ENCODE peak calls at places on chromosomes 12 and 14, in six cellular contexts. Q, P, C, W, F and M are unnamed samples.

GRCh38 chr14:64663174-64663573 is 41.0 kb upstream of the PLEKHG3 start:
- DNase-seq in Q (no peak), P (no peak), C (no peak), W (no peak), F (no peak), M (no peak)

GRCh38 chr12:57844725-57845477 is 1.6 kb downstream of the CTDSP2 start:
- DNase-seq in Q (peak; percentile 30), P (peak; percentile 90), C (peak; percentile 57), W (peak; percentile 96), F (peak; percentile 69), M (no peak)

GRCh38 chr12:67674417-67674816 is 25.9 kb downstream of the DYRK2 start:
- DNase-seq in Q (no peak), P (no peak), C (no peak), W (no peak), F (no peak), M (no peak)

GRCh38 chr12:93325855-93326254 is 51.9 kb upstream of the NUDT4 start:
- DNase-seq in Q (no peak), P (peak; percentile 17), C (no peak), W (peak; percentile 59), F (no peak), M (no peak)

GRCh38 chr14:68392393-68393085 is 400.3 kb downstream of the ZFP36L1 start:
- DNase-seq in Q (no peak), P (peak; percentile 35), C (no peak), W (peak; percentile 60), F (peak; percentile 46), M (no peak)

GRCh38 chr14:66087231-66087630 is 398.9 kb upstream of the CCDC196 start:
- DNase-seq in Q (no peak), P (peak; percentile 38), C (no peak), W (no peak), F (no peak), M (no peak)

GRCh38 chr12:57171668-57172067 is 24.2 kb upstream of the LRP1-AS start:
- DNase-seq in Q (no peak), P (peak; percentile 47), C (peak; percentile 42), W (peak; percentile 93), F (no peak), M (no peak)

GRCh38 chr14:96053600-96054381 is 14.6 kb downstream of the C14orf132 start:
- DNase-seq in Q (no peak), P (peak; percentile 91), C (peak; percentile 87), W (peak; percentile 97), F (no peak), M (no peak)

GRCh38 chr12:117518594-117519270 is 157.3 kb upstream of the NOS1 start:
- DNase-seq in Q (no peak), P (no peak), C (no peak), W (no peak), F (peak; percentile 57), M (no peak)

GRCh38 chr14:76976623-76977005 is 51.9 kb downstream of the IRF2BPL start:
- DNase-seq in Q (no peak), P (no peak), C (no peak), W (no peak), F (no peak), M (no peak)

GRCh38 chr14:90871605-90872233 is 55.5 kb upstream of the TTC7B start:
- DNase-seq in Q (no peak), P (peak; percentile 53), C (no peak), W (peak; percentile 49), F (no peak), M (no peak)

GRCh38 chr12:76470028-76470939 is 89.3 kb downstream of the OSBPL8 start:
- DNase-seq in Q (peak; percentile 45), P (peak; percentile 85), C (peak; percentile 51), W (peak; percentile 87), F (no peak), M (no peak)

GRCh38 chr14:22657861-22658260 is 13.7 kb upstream of the OR6J1 start:
- DNase-seq in Q (peak; percentile 8), P (peak; percentile 82), C (no peak), W (peak; percentile 78), F (no peak), M (peak; percentile 26)

GRCh38 chr14:102949062-102949800 is 26.8 kb downstream of the AMN start:
- DNase-seq in Q (no peak), P (no peak), C (no peak), W (no peak), F (no peak), M (peak; percentile 59)

GRCh38 chr12:57539134-57539768 is 7.7 kb downstream of the DCTN2 start:
- DNase-seq in Q (no peak), P (no peak), C (no peak), W (no peak), F (no peak), M (no peak)

GRCh38 chr12:58204086-58204485 is 262.7 kb downstream of the ATP23 start:
- DNase-seq in Q (no peak), P (peak; percentile 59), C (no peak), W (no peak), F (no peak), M (no peak)

GRCh38 chr14:49306152-49306751 is 279.9 kb downstream of the RPS29 start:
- DNase-seq in Q (peak; percentile 44), P (peak; percentile 20), C (no peak), W (peak; percentile 33), F (no peak), M (peak; percentile 19)

GRCh38 chr12:120037851-120038250 is 48.8 kb downstream of the BICDL1 start:
- DNase-seq in Q (no peak), P (no peak), C (no peak), W (no peak), F (no peak), M (no peak)

GRCh38 chr14:75379246-75379929 is 48.4 kb upstream of the JDP2 start:
- DNase-seq in Q (no peak), P (no peak), C (no peak), W (no peak), F (no peak), M (no peak)

GRCh38 chr12:18383203-18383602 is 121.9 kb downstream of the PIK3C2G start:
- DNase-seq in Q (no peak), P (peak; percentile 96), C (peak; percentile 55), W (peak; percentile 90), F (no peak), M (no peak)

GRCh38 chr12:25500651-25501050 is 52.4 kb downstream of the LMNTD1 start:
- DNase-seq in Q (no peak), P (no peak), C (no peak), W (no peak), F (no peak), M (no peak)

GRCh38 chr12:19652391-19652790 is 213.1 kb downstream of the AEBP2 start:
- DNase-seq in Q (no peak), P (no peak), C (no peak), W (no peak), F (no peak), M (no peak)

GRCh38 chr12:14896477-14897184 is 11.0 kb upstream of the MGP start:
- DNase-seq in Q (no peak), P (peak; percentile 84), C (peak; percentile 52), W (peak; percentile 80), F (no peak), M (no peak)

GRCh38 chr12:25194211-25194610 is 749 bp downstream of the DNAI7 start:
- DNase-seq in Q (no peak), P (no peak), C (no peak), W (no peak), F (no peak), M (no peak)

GRCh38 chr14:76490735-76491134 is 114.8 kb downstream of the ESRRB start:
- DNase-seq in Q (no peak), P (no peak), C (no peak), W (no peak), F (no peak), M (no peak)

GRCh38 chr14:76977793-76978730 is 50.4 kb downstream of the IRF2BPL start:
- DNase-seq in Q (no peak), P (peak; percentile 88), C (peak; percentile 44), W (peak; percentile 38), F (peak; percentile 41), M (no peak)

GRCh38 chr14:61479746-61480502 is 158.5 kb downstream of the PRKCH start:
- DNase-seq in Q (peak; percentile 15), P (peak; percentile 50), C (no peak), W (no peak), F (no peak), M (no peak)

GRCh38 chr14:96037891-96038557 is 1.1 kb upstream of the C14orf132 start:
- DNase-seq in Q (no peak), P (peak; percentile 33), C (no peak), W (peak; percentile 70), F (peak; percentile 27), M (no peak)

GRCh38 chr12:11584213-11584855 is 65.1 kb upstream of the ETV6 start:
- DNase-seq in Q (no peak), P (peak; percentile 12), C (no peak), W (no peak), F (no peak), M (no peak)

GRCh38 chr12:26402648-26403047 is 207.3 kb downstream of the SSPN start:
- DNase-seq in Q (peak; percentile 27), P (no peak), C (no peak), W (no peak), F (no peak), M (no peak)

GRCh38 chr12:26274441-26275312 is 79.3 kb downstream of the SSPN start:
- DNase-seq in Q (peak; percentile 78), P (peak; percentile 99), C (peak; percentile 98), W (peak; percentile 98), F (peak; percentile 63), M (no peak)

GRCh38 chr12:94714378-94714777 is 64.0 kb upstream of the TMCC3 start:
- DNase-seq in Q (peak; percentile 47), P (peak; percentile 38), C (no peak), W (peak; percentile 58), F (no peak), M (no peak)

GRCh38 chr14:22556021-22556989 is 32.7 kb downstream of the DAD1 start:
- DNase-seq in Q (peak; percentile 96), P (peak; percentile 80), C (peak; percentile 46), W (peak; percentile 65), F (peak; percentile 36), M (peak; percentile 100)

GRCh38 chr12:106580671-106581508 is 1.9 kb upstream of the RFX4 start:
- DNase-seq in Q (no peak), P (no peak), C (no peak), W (no peak), F (no peak), M (no peak)
- H3K4me3 ChIP-seq in Q (no peak overlapping the region), P (no peak overlapping the region), C (no peak overlapping the region), W (no peak overlapping the region), F (peak overlapping the region; percentile 32), M (no peak overlapping the region)

GRCh38 chr14:70525691-70526090 is 9.1 kb downstream of the ADAM20 start:
- DNase-seq in Q (no peak), P (no peak), C (no peak), W (no peak), F (no peak), M (no peak)
- H3K4me3 ChIP-seq in Q (no peak overlapping the region), P (no peak overlapping the region), C (no peak overlapping the region), W (no peak overlapping the region), F (no peak overlapping the region), M (no peak overlapping the region)

DNA sequence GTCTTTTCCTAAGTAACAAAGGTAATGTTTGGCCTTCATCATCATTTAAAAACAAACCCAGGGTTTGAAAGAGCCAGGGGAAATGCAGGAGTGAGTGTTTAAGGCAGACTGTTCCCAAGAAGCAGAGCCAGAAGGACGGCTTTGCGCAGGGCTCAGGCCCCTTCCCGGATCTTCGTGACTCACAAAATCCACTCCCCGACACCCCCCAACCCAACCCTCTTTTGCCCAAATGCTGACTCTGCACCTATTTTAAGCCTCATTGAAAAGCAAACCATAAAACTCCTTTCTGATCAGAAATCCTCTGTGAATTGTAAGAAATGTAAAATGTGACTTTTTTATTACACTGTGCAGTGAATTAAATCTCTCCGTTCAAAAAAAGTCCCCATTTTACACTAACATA is 67.5 kb downstream of the SETD3 start:
- DNase-seq in Q (no peak), P (no peak), C (no peak), W (no peak), F (no peak), M (no peak)
- H3K4me3 ChIP-seq in Q (no peak overlapping the region), P (no peak overlapping the region), C (no peak overlapping the region), W (no peak overlapping the region), F (no peak overlapping the region), M (no peak overlapping the region)

GRCh38 chr14:69500736-69501135 is 16.2 kb downstream of the PLEKHD1 start:
- DNase-seq in Q (no peak), P (no peak), C (no peak), W (no peak), F (no peak), M (no peak)
- H3K4me3 ChIP-seq in Q (no peak overlapping the region), P (no peak overlapping the region), C (no peak overlapping the region), W (no peak overlapping the region), F (no peak overlapping the region), M (no peak overlapping the region)